ENCODE peak calls at places on chromosomes 11 and 22, in nine cellular contexts. U is neuronal stem cell; B is Caco-2; Y is RWPE2; G is endodermal cell; X is naive thymus-derived CD4-positive, alpha-beta T cell; V is hepatocyte; J is tibial artery; A is HFF-Myc. C is an unnamed sample.

GRCh38 chr11:117684731-117685130 is 112.3 kb downstream of the DSCAML1 start:
- DNase-seq in X (no peak), Y (no peak), U (no peak), A (no peak), B (peak; percentile 76), G (no peak), V (peak; percentile 67), J (no peak), C (no peak)

GRCh38 chr11:1803246-1803645 is 31.5 kb upstream of the SYT8 start:
- DNase-seq in A (no peak), G (no peak), Y (no peak), U (no peak), J (no peak), X (no peak), B (no peak), V (no peak), C (no peak)

GRCh38 chr11:107044503-107044902 is 26.2 kb upstream of the GUCY1A2 start:
- DNase-seq in V (no peak), B (no peak), U (no peak), Y (no peak), J (no peak), X (no peak), G (no peak), A (no peak), C (no peak)

GRCh38 chr22:19941365-19942070 is at the start of the genes COMT and TXNRD2:
- DNase-seq in U (no peak), A (no peak), J (peak; percentile 86), V (no peak), X (peak; percentile 58), B (peak; percentile 79), Y (peak; percentile 15), G (no peak), C (peak; percentile 46)

GRCh38 chr11:73203790-73204189 is 14.3 kb upstream of the P2RY2 start:
- DNase-seq in G (peak; percentile 39), V (no peak), U (no peak), B (peak; percentile 40), X (no peak), Y (no peak), J (peak; percentile 63), A (no peak), C (no peak)

GRCh38 chr11:114162719-114163123 is 103.2 kb downstream of the ZBTB16 start:
- DNase-seq in Y (peak; percentile 88), U (no peak), G (no peak), V (peak; percentile 94), X (no peak), A (peak; percentile 95), J (peak; percentile 97), B (no peak), C (peak; percentile 57)

GRCh38 chr11:104260456-104260855 is 96.5 kb upstream of the PDGFD start:
- DNase-seq in V (no peak), A (no peak), U (no peak), Y (no peak), G (no peak), B (no peak), J (no peak), X (no peak), C (no peak)

GRCh38 chr22:23283591-23284503 is 103.5 kb downstream of the BCR start:
- DNase-seq in J (no peak), Y (peak; percentile 55), U (no peak), B (no peak), G (no peak), V (peak; percentile 28), A (no peak), X (no peak), C (no peak)

GRCh38 chr11:47004595-47005033 is 68.1 kb downstream of the CSTPP1 start:
- DNase-seq in B (peak; percentile 39), A (peak; percentile 96), Y (no peak), U (no peak), V (peak; percentile 91), X (no peak), G (no peak), J (peak; percentile 82), C (peak; percentile 19)

GRCh38 chr11:18721576-18722292 is 4.3 kb downstream of the IGSF22 start:
- DNase-seq in Y (no peak), U (peak; percentile 66), B (peak; percentile 56), G (peak; percentile 92), J (no peak), A (peak; percentile 27), V (peak; percentile 61), X (peak; percentile 15), C (peak; percentile 75)

GRCh38 chr11:119496997-119497396 is 74.0 kb upstream of the THY1 start:
- DNase-seq in U (no peak), Y (no peak), X (no peak), V (no peak), G (peak; percentile 54), J (no peak), B (no peak), A (no peak), C (no peak)

GRCh38 chr22:30887418-30887817 is 81.2 kb downstream of the MORC2 start:
- DNase-seq in U (no peak), A (no peak), Y (no peak), B (peak; percentile 12), G (no peak), X (no peak), V (no peak), J (peak; percentile 43), C (no peak)

GRCh38 chr11:96035031-96035743 is 111.3 kb upstream of the MTMR2 start:
- DNase-seq in J (no peak), Y (no peak), A (no peak), B (no peak), G (no peak), V (no peak), U (no peak), X (no peak), C (no peak)

GRCh38 chr22:17781319-17782031 is 7.2 kb upstream of the BID start:
- DNase-seq in V (peak; percentile 71), Y (no peak), A (no peak), J (no peak), U (no peak), G (no peak), B (no peak), X (no peak), C (peak; percentile 61)

GRCh38 chr11:2655834-2656622 is 43.8 kb downstream of the KCNQ1OT1 start:
- DNase-seq in B (no peak), X (no peak), G (no peak), J (no peak), Y (no peak), U (no peak), V (no peak), A (peak; percentile 7), C (peak; percentile 10)

GRCh38 chr11:96144553-96144952 is 198.4 kb downstream of the MAML2 start:
- DNase-seq in X (no peak), Y (no peak), A (no peak), U (no peak), J (no peak), V (no peak), G (no peak), B (no peak), C (no peak)

GRCh38 chr11:130029137-130029536 is 26.5 kb upstream of the PRDM10 start:
- DNase-seq in G (no peak), J (no peak), A (no peak), V (no peak), X (no peak), Y (no peak), B (no peak), U (no peak), C (no peak)

DNA sequence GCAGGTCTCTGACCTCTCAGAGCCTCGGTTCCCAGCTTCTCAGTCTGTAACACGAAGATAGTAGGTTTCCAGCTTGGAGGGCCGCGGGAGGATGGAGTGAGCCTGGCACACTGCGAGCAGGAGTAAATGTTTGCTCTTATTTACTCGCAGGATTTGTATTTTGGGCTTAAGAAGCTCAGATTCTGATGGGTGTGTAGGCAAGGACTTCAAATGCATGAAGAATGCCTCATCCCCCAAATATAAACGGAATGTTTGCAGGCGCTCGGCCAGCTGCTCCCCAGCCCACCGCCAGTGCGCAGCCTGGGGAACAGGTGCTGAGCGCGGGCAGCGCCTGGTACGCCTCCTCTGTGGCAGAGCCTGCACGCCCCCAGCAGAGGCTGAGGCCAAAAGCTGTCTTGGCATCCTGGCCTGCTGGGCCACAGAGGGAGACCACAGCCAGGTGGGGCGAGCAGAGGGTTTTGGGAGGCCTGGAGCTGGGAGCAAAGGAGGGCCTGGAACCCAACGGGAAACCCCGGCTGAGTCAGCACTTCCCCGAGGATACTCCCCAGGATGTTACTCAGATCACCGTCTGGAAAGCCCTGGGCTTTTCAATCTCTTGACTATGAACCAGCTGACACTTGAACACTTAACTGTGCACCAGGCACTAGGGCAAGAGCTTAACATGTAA is 9.4 kb downstream of the EHD1 start:
- DNase-seq in X (no peak), U (no peak), V (no peak), G (no peak), B (no peak), A (peak; percentile 59), J (peak; percentile 65), Y (peak; percentile 89), C (peak; percentile 72)
- H3K4me3 ChIP-seq in X (peak overlapping the region; percentile 64), U (no peak overlapping the region), V (no peak overlapping the region), G (no peak overlapping the region), B (no peak overlapping the region), A (no peak overlapping the region), J (peak overlapping the region; percentile 6), Y (no peak overlapping the region), C (peak overlapping the region; percentile 0)

DNA sequence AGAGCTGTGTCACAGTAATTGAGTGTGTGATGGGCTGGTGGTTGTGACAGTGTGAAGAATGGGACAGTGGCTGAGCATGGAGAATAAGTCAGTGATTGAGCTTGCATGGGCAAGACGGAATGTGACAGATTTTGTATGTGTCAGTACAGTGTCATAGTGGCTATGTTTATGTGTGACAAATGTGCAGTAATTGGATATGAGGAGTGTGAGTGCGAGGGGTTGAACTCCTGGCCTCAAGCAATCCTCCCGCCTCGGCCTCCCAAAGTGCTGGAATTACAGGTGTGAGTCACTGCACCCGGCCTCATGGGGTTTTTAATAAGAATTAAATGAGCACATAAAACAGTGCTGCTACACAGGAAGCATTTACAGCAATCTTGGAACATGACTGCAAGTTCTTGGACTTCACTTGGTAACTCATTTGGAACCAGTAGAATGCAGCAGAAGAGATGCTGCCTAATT is 619 bp upstream of the RRAS2 start:
- DNase-seq in A (no peak), U (no peak), G (no peak), B (no peak), J (no peak), V (no peak), X (no peak), Y (no peak), C (no peak)
- H3K4me3 ChIP-seq in A (peak overlapping the region; percentile 60), U (no peak overlapping the region), G (peak overlapping the region; percentile 60), B (peak overlapping the region; percentile 96), J (peak overlapping the region; percentile 71), V (peak overlapping the region; percentile 87), X (peak overlapping the region; percentile 52), Y (no peak overlapping the region), C (peak overlapping the region; percentile 84)

GRCh38 chr11:64880240-64881001 is 2.0 kb upstream of the EHD1 start:
- DNase-seq in V (no peak), X (peak; percentile 34), U (no peak), G (no peak), B (no peak), Y (no peak), J (peak; percentile 68), A (no peak), C (no peak)
- H3K4me3 ChIP-seq in V (no peak overlapping the region), X (peak overlapping the region; percentile 54), U (no peak overlapping the region), G (no peak overlapping the region), B (no peak overlapping the region), Y (no peak overlapping the region), J (no peak overlapping the region), A (no peak overlapping the region), C (no peak overlapping the region)

DNA sequence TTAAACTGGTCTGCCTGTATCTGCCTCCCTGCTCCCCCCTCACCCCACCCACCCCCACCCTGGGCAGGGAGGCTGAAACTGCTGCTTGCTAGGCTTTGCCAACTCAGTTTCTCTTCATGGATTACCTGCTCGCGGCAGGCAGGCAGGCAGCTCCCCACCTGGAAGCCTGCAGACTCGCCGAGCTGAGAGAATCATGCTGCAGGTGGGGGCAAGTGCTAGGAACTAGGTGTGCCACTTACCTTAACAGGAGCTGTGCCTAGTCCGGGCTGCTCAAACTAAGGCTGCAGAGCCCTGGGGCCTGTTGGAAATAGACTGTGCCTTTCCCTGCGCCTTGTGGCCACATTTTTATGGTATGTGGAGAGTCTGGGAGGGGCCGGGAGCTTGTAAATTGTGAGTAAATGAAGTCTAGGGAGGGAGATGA is 30.3 kb downstream of the MARK2 start:
- DNase-seq in V (no peak), U (no peak), A (no peak), J (no peak), Y (no peak), X (no peak), G (no peak), B (no peak), C (no peak)
- H3K4me3 ChIP-seq in V (no peak overlapping the region), U (no peak overlapping the region), A (no peak overlapping the region), J (no peak overlapping the region), Y (no peak overlapping the region), X (peak overlapping the region; percentile 10), G (no peak overlapping the region), B (no peak overlapping the region), C (no peak overlapping the region)

C was measured in A549.